ENCODE peak calls at places on chromosomes 6 and 20, in nine cellular contexts. Y is choroid plexus epithelial cell, P is thyroid gland, D is hepatocyte, H is OCI-LY7, I is A549, Q is neural crest cell, M is GM10248, L is tibial nerve. B is an unnamed sample.

GRCh38 chr6:17865798-17866725 is 121.4 kb downstream of the KIF13A start:
- DNase-seq in Y (peak), P (peak), D (peak), H (no peak), I (peak), Q (no peak), M (no peak), L (peak), B (no peak)

GRCh38 chr20:19889011-19889953 is 127.9 kb upstream of the NAA20 start:
- DNase-seq in Y (peak), P (peak), D (peak), H (no peak), I (peak), Q (no peak), M (no peak), L (no peak), B (no peak)

GRCh38 chr6:134177753-134178229 is 125.4 kb upstream of the SLC2A12 start:
- DNase-seq in Y (peak), P (no peak), D (peak), H (no peak), I (no peak), Q (no peak), M (no peak), L (no peak), B (no peak)

GRCh38 chr6:163780993-163781392 is 366.5 kb downstream of the QKI start:
- DNase-seq in Y (peak), P (peak), D (peak), H (no peak), I (no peak), Q (peak), M (no peak), L (peak), B (no peak)

GRCh38 chr6:40185486-40185885 is 251.2 kb upstream of the MOCS1 start:
- DNase-seq in Y (no peak), P (no peak), D (no peak), H (no peak), I (no peak), Q (no peak), M (no peak), L (no peak), B (no peak)

GRCh38 chr6:10237284-10238043 is 177.4 kb downstream of the TFAP2A start:
- DNase-seq in Y (no peak), P (no peak), D (no peak), H (no peak), I (peak), Q (no peak), M (no peak), L (no peak), B (no peak)

GRCh38 chr6:22884441-22884840 is 315.1 kb downstream of the HDGFL1 start:
- DNase-seq in Y (no peak), P (no peak), D (no peak), H (no peak), I (no peak), Q (no peak), M (no peak), L (no peak), B (no peak)

GRCh38 chr20:37442547-37442946 is 78.5 kb upstream of the NNAT start:
- DNase-seq in Y (no peak), P (no peak), D (no peak), H (no peak), I (no peak), Q (no peak), M (no peak), L (no peak), B (no peak)

GRCh38 chr6:55678330-55679224 is 99.6 kb upstream of the HMGCLL1 start:
- DNase-seq in Y (peak), P (no peak), D (no peak), H (no peak), I (no peak), Q (no peak), M (no peak), L (no peak), B (no peak)

GRCh38 chr6:152651986-152652385 is 14.8 kb upstream of the SYNE1 start:
- DNase-seq in Y (no peak), P (no peak), D (no peak), H (no peak), I (no peak), Q (no peak), M (no peak), L (no peak), B (no peak)

GRCh38 chr6:170099387-170099786 is 191.5 kb downstream of the DLL1 start:
- DNase-seq in Y (no peak), P (no peak), D (no peak), H (no peak), I (no peak), Q (no peak), M (no peak), L (no peak), B (no peak)
- TF ChIP-seq CTCF in Y (no peak), P (no peak), D (no peak), H (no peak), I (no peak), Q (no peak), M (no peak), L (no peak), B (no peak)

GRCh38 chr6:29649701-29650673 is 6.9 kb upstream of the MOG start:
- DNase-seq in Y (peak), P (peak), D (peak), H (peak), I (peak), Q (peak), M (peak), L (peak), B (peak)
- TF ChIP-seq CTCF in Y (peak), P (peak), D (peak), H (peak), I (peak), Q (peak), M (peak), L (peak), B (peak)

GRCh38 chr6:122372647-122373046 is 26.8 kb upstream of the HSF2 start:
- DNase-seq in Y (peak), P (no peak), D (no peak), H (no peak), I (no peak), Q (no peak), M (no peak), L (no peak), B (no peak)
- TF ChIP-seq CTCF in Y (peak), P (no peak), D (peak), H (peak), I (peak), Q (peak), M (no peak), L (no peak), B (no peak)

DNA sequence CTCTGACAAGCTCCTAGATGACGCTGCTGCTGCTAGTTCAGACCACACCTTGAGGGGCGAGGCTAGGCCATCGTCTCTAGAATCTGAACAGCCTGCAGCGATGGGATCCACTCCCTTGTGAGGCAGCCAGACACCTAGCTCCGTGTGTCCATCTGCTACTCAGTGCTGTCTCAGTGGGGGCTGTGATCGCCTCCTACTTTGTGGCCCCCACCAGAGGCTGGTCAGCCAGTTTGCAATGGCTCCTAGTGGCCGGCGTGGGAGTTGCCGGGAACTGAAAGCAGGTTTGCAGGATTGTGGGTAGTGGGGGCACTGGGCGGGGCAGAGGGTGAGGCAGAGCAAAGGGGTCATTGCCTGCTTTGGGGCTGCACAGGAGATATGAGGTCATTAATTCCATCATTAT is 2.8 kb downstream of the CCN5 start:
- DNase-seq in Y (no peak), P (no peak), D (no peak), H (no peak), I (peak), Q (no peak), M (no peak), L (no peak), B (no peak)
- TF ChIP-seq CTCF in Y (peak), P (no peak), D (peak), H (peak), I (peak), Q (peak), M (no peak), L (peak), B (no peak)

GRCh38 chr6:117795234-117795633 is 111.8 kb upstream of the SLC35F1 start:
- DNase-seq in Y (no peak), P (no peak), D (peak), H (no peak), I (peak), Q (no peak), M (no peak), L (no peak), B (no peak)
- TF ChIP-seq CTCF in Y (no peak), P (no peak), D (no peak), H (peak), I (peak), Q (no peak), M (no peak), L (no peak), B (no peak)

B was measured in GM20000.